ENCODE peak calls at places on chromosomes 3 and 15, in eight cellular contexts. One of them, this sample, is unnamed.

GRCh38 chr3:32383136-32383711 is 8.4 kb upstream of the CMTM7 start:
- DNase-seq in GM23248: no peak
- DNase-seq in uterus: no peak
- DNase-seq in heart left ventricle: no peak
- DNase-seq in PC-9: no peak
- DNase-seq in mesendoderm: peak; percentile 53
- DNase-seq in body of pancreas: no peak
- DNase-seq in psoas muscle: no peak
- DNase-seq in this sample: no peak

GRCh38 chr15:39393575-39394335 is 187.1 kb upstream of the THBS1 start:
- DNase-seq in mesendoderm: no peak
- DNase-seq in GM23248: no peak
- DNase-seq in PC-9: no peak
- DNase-seq in body of pancreas: no peak
- DNase-seq in heart left ventricle: no peak
- DNase-seq in uterus: no peak
- DNase-seq in psoas muscle: no peak
- DNase-seq in this sample: no peak

GRCh38 chr15:60520825-60521368 is 42.0 kb upstream of the ICE2 start:
- DNase-seq in uterus: peak; percentile 72
- DNase-seq in body of pancreas: peak; percentile 82
- DNase-seq in heart left ventricle: peak; percentile 44
- DNase-seq in mesendoderm: peak; percentile 83
- DNase-seq in PC-9: peak; percentile 68
- DNase-seq in psoas muscle: peak; percentile 71
- DNase-seq in GM23248: peak; percentile 66
- DNase-seq in this sample: peak; percentile 48

GRCh38 chr3:195739561-195740111 is 18.9 kb downstream of the MUC20 start:
- DNase-seq in PC-9: no peak
- DNase-seq in psoas muscle: no peak
- DNase-seq in GM23248: no peak
- DNase-seq in heart left ventricle: no peak
- DNase-seq in body of pancreas: peak; percentile 3
- DNase-seq in uterus: no peak
- DNase-seq in mesendoderm: no peak
- DNase-seq in this sample: no peak

GRCh38 chr3:101533603-101533968 is 20.6 kb upstream of the SENP7 start:
- DNase-seq in GM23248: peak; percentile 16
- DNase-seq in heart left ventricle: no peak
- DNase-seq in PC-9: no peak
- DNase-seq in uterus: no peak
- DNase-seq in body of pancreas: no peak
- DNase-seq in psoas muscle: no peak
- DNase-seq in mesendoderm: no peak
- DNase-seq in this sample: no peak

GRCh38 chr3:66851894-66852613 is 146.1 kb upstream of the KBTBD8 start:
- DNase-seq in PC-9: no peak
- DNase-seq in GM23248: no peak
- DNase-seq in mesendoderm: no peak
- DNase-seq in psoas muscle: no peak
- DNase-seq in body of pancreas: no peak
- DNase-seq in uterus: no peak
- DNase-seq in heart left ventricle: no peak
- DNase-seq in this sample: no peak

GRCh38 chr3:178342111-178342510 is 194.1 kb upstream of the KCNMB2 start:
- DNase-seq in mesendoderm: peak; percentile 47
- DNase-seq in body of pancreas: no peak
- DNase-seq in heart left ventricle: no peak
- DNase-seq in PC-9: no peak
- DNase-seq in psoas muscle: no peak
- DNase-seq in uterus: no peak
- DNase-seq in GM23248: no peak
- DNase-seq in this sample: no peak

GRCh38 chr3:152359385-152360248 is 90.9 kb downstream of the MBNL1 start:
- DNase-seq in body of pancreas: no peak
- DNase-seq in mesendoderm: peak; percentile 27
- DNase-seq in uterus: no peak
- DNase-seq in PC-9: peak; percentile 3
- DNase-seq in GM23248: peak; percentile 54
- DNase-seq in psoas muscle: no peak
- DNase-seq in heart left ventricle: no peak
- DNase-seq in this sample: no peak

GRCh38 chr3:62493116-62493801 is 119.9 kb upstream of the FEZF2 start:
- DNase-seq in psoas muscle: no peak
- DNase-seq in uterus: no peak
- DNase-seq in mesendoderm: peak; percentile 7
- DNase-seq in heart left ventricle: no peak
- DNase-seq in GM23248: peak; percentile 3
- DNase-seq in PC-9: no peak
- DNase-seq in body of pancreas: no peak
- DNase-seq in this sample: no peak

GRCh38 chr3:37521403-37521802 is 340.3 kb upstream of the CTDSPL start:
- DNase-seq in mesendoderm: no peak
- DNase-seq in body of pancreas: no peak
- DNase-seq in PC-9: no peak
- DNase-seq in uterus: no peak
- DNase-seq in GM23248: no peak
- DNase-seq in psoas muscle: no peak
- DNase-seq in heart left ventricle: no peak
- DNase-seq in this sample: no peak

GRCh38 chr3:119401069-119401468 is 62.3 kb downstream of the TMEM39A start:
- DNase-seq in psoas muscle: no peak
- DNase-seq in body of pancreas: no peak
- DNase-seq in PC-9: no peak
- DNase-seq in GM23248: no peak
- DNase-seq in heart left ventricle: no peak
- DNase-seq in mesendoderm: no peak
- DNase-seq in uterus: no peak
- DNase-seq in this sample: no peak

GRCh38 chr3:115855911-115856310 is 232.6 kb downstream of the GAP43 start:
- DNase-seq in body of pancreas: no peak
- DNase-seq in uterus: no peak
- DNase-seq in psoas muscle: no peak
- DNase-seq in PC-9: no peak
- DNase-seq in mesendoderm: no peak
- DNase-seq in heart left ventricle: no peak
- DNase-seq in GM23248: peak; percentile 75
- DNase-seq in this sample: no peak

GRCh38 chr15:70026991-70027390 is 70.7 kb downstream of the TLE3 start:
- DNase-seq in heart left ventricle: no peak
- DNase-seq in psoas muscle: no peak
- DNase-seq in PC-9: no peak
- DNase-seq in mesendoderm: no peak
- DNase-seq in body of pancreas: no peak
- DNase-seq in uterus: no peak
- DNase-seq in GM23248: no peak
- DNase-seq in this sample: no peak

GRCh38 chr3:128416578-128417150 is 50.0 kb downstream of the DNAJB8 start:
- DNase-seq in PC-9: peak; percentile 98
- DNase-seq in psoas muscle: no peak
- DNase-seq in mesendoderm: peak; percentile 63
- DNase-seq in GM23248: peak; percentile 95
- DNase-seq in heart left ventricle: no peak
- DNase-seq in body of pancreas: no peak
- DNase-seq in uterus: no peak
- DNase-seq in this sample: peak; percentile 57

GRCh38 chr3:124837730-124838186 is 49.4 kb downstream of the ITGB5 start:
- DNase-seq in PC-9: peak; percentile 80
- DNase-seq in psoas muscle: peak; percentile 81
- DNase-seq in mesendoderm: peak; percentile 60
- DNase-seq in uterus: peak; percentile 76
- DNase-seq in heart left ventricle: peak; percentile 81
- DNase-seq in body of pancreas: peak; percentile 58
- DNase-seq in GM23248: peak; percentile 80
- DNase-seq in this sample: no peak

GRCh38 chr15:91627473-91628309 is 225.8 kb upstream of the SLCO3A1 start:
- DNase-seq in body of pancreas: peak; percentile 66
- DNase-seq in heart left ventricle: peak; percentile 60
- DNase-seq in mesendoderm: peak; percentile 65
- DNase-seq in psoas muscle: no peak
- DNase-seq in uterus: no peak
- DNase-seq in GM23248: peak; percentile 5
- DNase-seq in PC-9: peak; percentile 14
- DNase-seq in this sample: no peak

GRCh38 chr15:43799209-43799944 is 643 bp downstream of the SERINC4 start:
- DNase-seq in PC-9: no peak
- DNase-seq in GM23248: peak; percentile 6
- DNase-seq in heart left ventricle: no peak
- DNase-seq in uterus: no peak
- DNase-seq in psoas muscle: no peak
- DNase-seq in mesendoderm: peak; percentile 41
- DNase-seq in body of pancreas: peak; percentile 17
- DNase-seq in this sample: no peak

GRCh38 chr3:197354195-197355059 is 56.0 kb upstream of the DLG1 start:
- DNase-seq in uterus: peak; percentile 32
- DNase-seq in heart left ventricle: peak; percentile 52
- DNase-seq in PC-9: no peak
- DNase-seq in GM23248: peak; percentile 71
- DNase-seq in psoas muscle: peak; percentile 89
- DNase-seq in mesendoderm: no peak
- DNase-seq in body of pancreas: peak; percentile 11
- DNase-seq in this sample: peak; percentile 50
- H3K4me3 ChIP-seq in uterus: no peak overlapping the region
- H3K4me3 ChIP-seq in heart left ventricle: no peak overlapping the region
- H3K4me3 ChIP-seq in PC-9: no peak overlapping the region
- H3K4me3 ChIP-seq in GM23248: peak overlapping the region; percentile 46
- H3K4me3 ChIP-seq in psoas muscle: peak overlapping the region; percentile 61
- H3K4me3 ChIP-seq in mesendoderm: no peak overlapping the region
- H3K4me3 ChIP-seq in body of pancreas: no peak overlapping the region
- H3K4me3 ChIP-seq in this sample: peak overlapping the region; percentile 1

GRCh38 chr3:39138804-39139415 is 14.5 kb downstream of the CSRNP1 start:
- DNase-seq in psoas muscle: peak; percentile 79
- DNase-seq in heart left ventricle: no peak
- DNase-seq in PC-9: no peak
- DNase-seq in body of pancreas: peak; percentile 56
- DNase-seq in uterus: no peak
- DNase-seq in mesendoderm: no peak
- DNase-seq in GM23248: peak; percentile 35
- DNase-seq in this sample: no peak
- H3K4me1 ChIP-seq in psoas muscle: peaks cover 27% of the 10 kb centered on the region
- H3K4me1 ChIP-seq in heart left ventricle: peaks cover 66% of the 10 kb centered on the region
- H3K4me1 ChIP-seq in PC-9: peaks cover 44% of the 10 kb centered on the region
- H3K4me1 ChIP-seq in body of pancreas: peaks cover 53% of the 10 kb centered on the region
- H3K4me1 ChIP-seq in uterus: peaks cover 12% of the 10 kb centered on the region
- H3K4me1 ChIP-seq in mesendoderm: no peaks in the 10 kb centered on the region
- H3K4me1 ChIP-seq in GM23248: peaks cover 19% of the 10 kb centered on the region
- H3K4me1 ChIP-seq in this sample: no peaks in the 10 kb centered on the region

GRCh38 chr15:31484369-31484951 is 157.8 kb downstream of the KLF13 start:
- DNase-seq in GM23248: no peak
- DNase-seq in heart left ventricle: no peak
- DNase-seq in body of pancreas: no peak
- DNase-seq in mesendoderm: no peak
- DNase-seq in PC-9: no peak
- DNase-seq in psoas muscle: no peak
- DNase-seq in uterus: peak; percentile 13
- DNase-seq in this sample: peak; percentile 38

GRCh38 chr15:31483924-31484368 is 157.3 kb downstream of the KLF13 start:
- DNase-seq in GM23248: no peak
- DNase-seq in body of pancreas: no peak
- DNase-seq in mesendoderm: peak; percentile 45
- DNase-seq in PC-9: no peak
- DNase-seq in psoas muscle: no peak
- DNase-seq in uterus: peak; percentile 1
- DNase-seq in heart left ventricle: no peak
- DNase-seq in this sample: no peak

GRCh38 chr15:31482122-31482922 is 155.7 kb downstream of the KLF13 start:
- DNase-seq in heart left ventricle: no peak
- DNase-seq in PC-9: no peak
- DNase-seq in GM23248: no peak
- DNase-seq in mesendoderm: no peak
- DNase-seq in psoas muscle: no peak
- DNase-seq in body of pancreas: no peak
- DNase-seq in uterus: peak; percentile 13
- DNase-seq in this sample: no peak

GRCh38 chr15:31484986-31485385 is 158.4 kb downstream of the KLF13 start:
- DNase-seq in heart left ventricle: no peak
- DNase-seq in uterus: no peak
- DNase-seq in mesendoderm: no peak
- DNase-seq in PC-9: no peak
- DNase-seq in psoas muscle: no peak
- DNase-seq in body of pancreas: no peak
- DNase-seq in GM23248: no peak
- DNase-seq in this sample: no peak

GRCh38 chr15:31483053-31483923 is 156.7 kb downstream of the KLF13 start:
- DNase-seq in body of pancreas: no peak
- DNase-seq in PC-9: no peak
- DNase-seq in uterus: peak; percentile 11
- DNase-seq in GM23248: peak; percentile 53
- DNase-seq in psoas muscle: no peak
- DNase-seq in heart left ventricle: no peak
- DNase-seq in mesendoderm: no peak
- DNase-seq in this sample: peak; percentile 34
- H3K4me3 ChIP-seq in body of pancreas: no peak overlapping the region
- H3K4me3 ChIP-seq in PC-9: no peak overlapping the region
- H3K4me3 ChIP-seq in uterus: no peak overlapping the region
- H3K4me3 ChIP-seq in GM23248: peak overlapping the region; percentile 54
- H3K4me3 ChIP-seq in psoas muscle: peak overlapping the region; percentile 41
- H3K4me3 ChIP-seq in heart left ventricle: no peak overlapping the region
- H3K4me3 ChIP-seq in mesendoderm: no peak overlapping the region
- H3K4me3 ChIP-seq in this sample: no peak overlapping the region

GRCh38 chr3:46893146-46893748 is 15.7 kb downstream of the PTH1R start:
- DNase-seq in GM23248: no peak
- DNase-seq in mesendoderm: no peak
- DNase-seq in body of pancreas: no peak
- DNase-seq in uterus: no peak
- DNase-seq in PC-9: no peak
- DNase-seq in psoas muscle: peak; percentile 60
- DNase-seq in heart left ventricle: no peak
- DNase-seq in this sample: no peak
- H3K4me1 ChIP-seq in GM23248: no peaks in the 10 kb centered on the region
- H3K4me1 ChIP-seq in mesendoderm: peaks cover 4% of the 10 kb centered on the region
- H3K4me1 ChIP-seq in body of pancreas: peaks cover 14% of the 10 kb centered on the region
- H3K4me1 ChIP-seq in uterus: peaks cover 22% of the 10 kb centered on the region
- H3K4me1 ChIP-seq in PC-9: peaks cover 4% of the 10 kb centered on the region
- H3K4me1 ChIP-seq in psoas muscle: no peaks in the 10 kb centered on the region
- H3K4me1 ChIP-seq in heart left ventricle: peaks cover 48% of the 10 kb centered on the region
- H3K4me1 ChIP-seq in this sample: peaks cover 9% of the 10 kb centered on the region

GRCh38 chr3:10173095-10173925 is 8.6 kb downstream of the IRAK2 start:
- DNase-seq in PC-9: peak; percentile 18
- DNase-seq in GM23248: peak; percentile 56
- DNase-seq in psoas muscle: no peak
- DNase-seq in uterus: no peak
- DNase-seq in heart left ventricle: no peak
- DNase-seq in body of pancreas: no peak
- DNase-seq in mesendoderm: no peak
- DNase-seq in this sample: peak; percentile 52
- H3K4me3 ChIP-seq in PC-9: no peak overlapping the region
- H3K4me3 ChIP-seq in GM23248: peak overlapping the region; percentile 10
- H3K4me3 ChIP-seq in psoas muscle: no peak overlapping the region
- H3K4me3 ChIP-seq in uterus: no peak overlapping the region
- H3K4me3 ChIP-seq in heart left ventricle: no peak overlapping the region
- H3K4me3 ChIP-seq in body of pancreas: no peak overlapping the region
- H3K4me3 ChIP-seq in mesendoderm: no peak overlapping the region
- H3K4me3 ChIP-seq in this sample: peak overlapping the region; percentile 5

GRCh38 chr3:69325151-69325550 is 60.7 kb downstream of the FRMD4B start:
- DNase-seq in body of pancreas: no peak
- DNase-seq in psoas muscle: no peak
- DNase-seq in uterus: no peak
- DNase-seq in PC-9: no peak
- DNase-seq in mesendoderm: no peak
- DNase-seq in GM23248: no peak
- DNase-seq in heart left ventricle: no peak
- DNase-seq in this sample: no peak
- H3K4me1 ChIP-seq in body of pancreas: no peaks in the 10 kb centered on the region
- H3K4me1 ChIP-seq in psoas muscle: no peaks in the 10 kb centered on the region
- H3K4me1 ChIP-seq in uterus: no peaks in the 10 kb centered on the region
- H3K4me1 ChIP-seq in PC-9: no peaks in the 10 kb centered on the region
- H3K4me1 ChIP-seq in mesendoderm: no peaks in the 10 kb centered on the region
- H3K4me1 ChIP-seq in GM23248: no peaks in the 10 kb centered on the region
- H3K4me1 ChIP-seq in heart left ventricle: peaks cover 57% of the 10 kb centered on the region
- H3K4me1 ChIP-seq in this sample: no peaks in the 10 kb centered on the region

GRCh38 chr3:54642147-54642546 is 285.7 kb downstream of the LRTM1 start:
- DNase-seq in PC-9: no peak
- DNase-seq in psoas muscle: no peak
- DNase-seq in mesendoderm: no peak
- DNase-seq in heart left ventricle: no peak
- DNase-seq in body of pancreas: no peak
- DNase-seq in uterus: no peak
- DNase-seq in GM23248: no peak
- DNase-seq in this sample: no peak
- H3K4me3 ChIP-seq in PC-9: no peak overlapping the region
- H3K4me3 ChIP-seq in psoas muscle: no peak overlapping the region
- H3K4me3 ChIP-seq in mesendoderm: no peak overlapping the region
- H3K4me3 ChIP-seq in heart left ventricle: no peak overlapping the region
- H3K4me3 ChIP-seq in body of pancreas: no peak overlapping the region
- H3K4me3 ChIP-seq in uterus: no peak overlapping the region
- H3K4me3 ChIP-seq in GM23248: no peak overlapping the region
- H3K4me3 ChIP-seq in this sample: no peak overlapping the region

This sample was measured in SJSA1.